ENCODE peak calls at places on chromosomes 12 and 14, in eight cellular contexts. P, H, S, Q, R, J, Z and C are unnamed samples.

GRCh38 chr14:102819790-102820330 is 42.6 kb downstream of the TRAF3 start:
- DNase-seq in P (peak; percentile 21), H (peak; percentile 19), S (no peak), Q (no peak), R (no peak), J (no peak), Z (no peak), C (no peak)

GRCh38 chr12:125332900-125333299 is 267.7 kb downstream of the AACS start:
- DNase-seq in P (no peak), H (no peak), S (no peak), Q (no peak), R (no peak), J (no peak), Z (no peak), C (no peak)

GRCh38 chr12:63844391-63845341 is at the start of gene SRGAP1:
- DNase-seq in P (peak; percentile 74), H (peak; percentile 91), S (peak; percentile 62), Q (no peak), R (peak; percentile 75), J (no peak), Z (peak; percentile 88), C (peak; percentile 80)

GRCh38 chr12:58190624-58191023 is 249.3 kb downstream of the ATP23 start:
- DNase-seq in P (no peak), H (no peak), S (no peak), Q (no peak), R (no peak), J (no peak), Z (no peak), C (no peak)

GRCh38 chr12:27595231-27595642 is 71.2 kb downstream of the PPFIBP1 start:
- DNase-seq in P (peak; percentile 88), H (peak; percentile 94), S (peak; percentile 10), Q (peak; percentile 61), R (no peak), J (peak; percentile 44), Z (peak; percentile 70), C (peak; percentile 91)

GRCh38 chr12:4579305-4580097 is 17.5 kb downstream of the DYRK4 start:
- DNase-seq in P (peak; percentile 30), H (peak; percentile 23), S (peak; percentile 25), Q (no peak), R (no peak), J (no peak), Z (no peak), C (no peak)

GRCh38 chr12:712172-712863 is 40.1 kb upstream of the WNK1 start:
- DNase-seq in P (no peak), H (no peak), S (no peak), Q (no peak), R (no peak), J (no peak), Z (no peak), C (peak; percentile 57)

GRCh38 chr14:90604356-90604755 is 207.5 kb downstream of the CALM1 start:
- DNase-seq in P (no peak), H (no peak), S (no peak), Q (no peak), R (no peak), J (no peak), Z (no peak), C (no peak)

GRCh38 chr12:132356686-132357622 is 27.6 kb upstream of the GALNT9 start:
- DNase-seq in P (peak; percentile 69), H (peak; percentile 90), S (peak; percentile 47), Q (no peak), R (no peak), J (peak; percentile 47), Z (no peak), C (peak; percentile 48)

GRCh38 chr12:15591811-15592210 is 197.4 kb downstream of the EPS8 start:
- DNase-seq in P (no peak), H (no peak), S (no peak), Q (no peak), R (no peak), J (no peak), Z (no peak), C (no peak)

GRCh38 chr14:55136868-55137785 is 8.1 kb downstream of the LGALS3 start:
- DNase-seq in P (peak; percentile 90), H (peak; percentile 95), S (peak; percentile 41), Q (peak; percentile 71), R (peak; percentile 73), J (no peak), Z (peak; percentile 87), C (peak; percentile 90)

GRCh38 chr12:121536058-121536928 is 44.5 kb downstream of the KDM2B start:
- DNase-seq in P (peak; percentile 76), H (peak; percentile 85), S (peak; percentile 85), Q (peak; percentile 46), R (no peak), J (peak; percentile 88), Z (peak; percentile 93), C (peak; percentile 81)

GRCh38 chr14:79451601-79452000 is 759.7 kb downstream of the DIO2 start:
- DNase-seq in P (no peak), H (no peak), S (no peak), Q (no peak), R (no peak), J (no peak), Z (no peak), C (no peak)

GRCh38 chr12:130770413-130771028 is 54.4 kb upstream of the RIMBP2 start:
- DNase-seq in P (no peak), H (no peak), S (no peak), Q (no peak), R (no peak), J (no peak), Z (no peak), C (no peak)

DNA sequence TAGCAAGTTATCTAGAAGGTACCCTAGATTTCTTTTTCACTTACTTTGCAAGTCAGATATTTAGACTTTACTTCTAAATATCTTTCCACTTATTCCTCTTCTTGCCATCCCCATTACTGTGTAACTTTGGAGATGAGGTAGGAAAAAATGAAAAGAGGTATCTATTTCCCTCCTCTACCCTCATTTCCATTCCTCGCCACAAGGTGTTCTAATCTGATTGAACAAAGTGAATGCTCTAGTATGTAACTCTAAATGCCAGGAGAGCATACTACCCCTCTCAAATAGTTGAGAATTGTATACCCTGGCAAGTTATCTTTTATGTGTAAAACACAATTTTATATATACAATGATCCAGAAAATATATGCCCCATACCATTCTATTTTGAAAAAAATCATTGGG is 1.7 kb upstream of the LDHB start:
- DNase-seq in P (no peak), H (no peak), S (no peak), Q (no peak), R (no peak), J (no peak), Z (no peak), C (no peak)
- TF ChIP-seq CTCF in P (peak; percentile 8), H (no peak), S (no peak), Q (peak; percentile 16), R (no peak), J (no peak), Z (no peak), C (no peak)

DNA sequence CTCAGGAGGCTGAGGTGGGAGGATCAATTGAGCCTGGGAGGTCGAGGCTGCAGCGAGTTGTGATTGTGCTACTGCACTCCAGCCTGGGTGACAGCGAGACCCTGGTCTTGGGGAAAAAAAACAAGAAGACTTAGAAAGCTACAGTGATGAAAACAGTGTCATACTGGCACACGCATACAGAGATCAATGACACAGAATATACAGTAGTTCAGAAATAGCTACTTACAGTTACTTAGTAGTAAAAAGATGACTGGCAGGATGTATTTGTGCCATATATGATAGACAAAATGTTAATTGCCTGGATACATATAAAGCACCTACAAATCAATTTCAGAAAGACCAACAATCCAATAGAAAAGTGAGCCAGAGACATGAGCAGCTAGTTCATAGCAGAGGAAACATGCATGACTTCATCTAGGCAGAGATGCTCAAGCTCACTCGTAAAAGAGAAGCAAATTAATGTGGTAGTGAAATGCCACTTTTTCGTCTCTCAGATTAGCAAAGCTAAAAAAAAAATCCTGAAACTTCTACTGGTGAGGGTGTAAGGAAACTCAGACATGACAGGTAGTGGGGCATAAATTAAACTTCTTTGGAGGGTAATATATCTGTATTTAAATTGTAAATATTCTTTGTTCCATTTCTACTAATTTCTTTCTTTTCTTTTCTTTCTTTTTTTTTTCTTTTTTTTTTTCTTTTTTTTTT is 2.5 kb upstream of the ALDH2 start:
- DNase-seq in P (no peak), H (no peak), S (no peak), Q (no peak), R (no peak), J (no peak), Z (no peak), C (no peak)
- H3K4me3 ChIP-seq in P (no peak overlapping the region), H (no peak overlapping the region), S (no peak overlapping the region), Q (no peak overlapping the region), R (no peak overlapping the region), J (no peak overlapping the region), Z (no peak overlapping the region), C (no peak overlapping the region)

GRCh38 chr12:56333197-56333678 is 562 bp downstream of the PAN2 start:
- DNase-seq in P (no peak), H (no peak), S (no peak), Q (no peak), R (no peak), J (no peak), Z (no peak), C (no peak)

GRCh38 chr12:56334490-56334793 is 642 bp upstream of the PAN2 start:
- DNase-seq in P (no peak), H (no peak), S (no peak), Q (no peak), R (no peak), J (no peak), Z (no peak), C (no peak)

GRCh38 chr12:56336361-56337167 is 2.1 kb upstream of the IL23A start:
- DNase-seq in P (no peak), H (no peak), S (peak; percentile 17), Q (no peak), R (no peak), J (no peak), Z (no peak), C (no peak)

GRCh38 chr12:56332512-56333196 is 1.1 kb downstream of the PAN2 start:
- DNase-seq in P (no peak), H (no peak), S (no peak), Q (no peak), R (no peak), J (no peak), Z (no peak), C (no peak)

GRCh38 chr12:56333679-56334489 is at the start of gene PAN2:
- DNase-seq in P (peak; percentile 98), H (peak; percentile 98), S (peak; percentile 96), Q (peak; percentile 90), R (peak; percentile 95), J (peak; percentile 93), Z (peak; percentile 97), C (peak; percentile 99)
- TF ChIP-seq CTCF in P (peak; percentile 67), H (peak; percentile 63), S (peak; percentile 53), Q (peak; percentile 84), R (peak; percentile 28), J (peak; percentile 14), Z (peak; percentile 46), C (peak; percentile 74)

DNA sequence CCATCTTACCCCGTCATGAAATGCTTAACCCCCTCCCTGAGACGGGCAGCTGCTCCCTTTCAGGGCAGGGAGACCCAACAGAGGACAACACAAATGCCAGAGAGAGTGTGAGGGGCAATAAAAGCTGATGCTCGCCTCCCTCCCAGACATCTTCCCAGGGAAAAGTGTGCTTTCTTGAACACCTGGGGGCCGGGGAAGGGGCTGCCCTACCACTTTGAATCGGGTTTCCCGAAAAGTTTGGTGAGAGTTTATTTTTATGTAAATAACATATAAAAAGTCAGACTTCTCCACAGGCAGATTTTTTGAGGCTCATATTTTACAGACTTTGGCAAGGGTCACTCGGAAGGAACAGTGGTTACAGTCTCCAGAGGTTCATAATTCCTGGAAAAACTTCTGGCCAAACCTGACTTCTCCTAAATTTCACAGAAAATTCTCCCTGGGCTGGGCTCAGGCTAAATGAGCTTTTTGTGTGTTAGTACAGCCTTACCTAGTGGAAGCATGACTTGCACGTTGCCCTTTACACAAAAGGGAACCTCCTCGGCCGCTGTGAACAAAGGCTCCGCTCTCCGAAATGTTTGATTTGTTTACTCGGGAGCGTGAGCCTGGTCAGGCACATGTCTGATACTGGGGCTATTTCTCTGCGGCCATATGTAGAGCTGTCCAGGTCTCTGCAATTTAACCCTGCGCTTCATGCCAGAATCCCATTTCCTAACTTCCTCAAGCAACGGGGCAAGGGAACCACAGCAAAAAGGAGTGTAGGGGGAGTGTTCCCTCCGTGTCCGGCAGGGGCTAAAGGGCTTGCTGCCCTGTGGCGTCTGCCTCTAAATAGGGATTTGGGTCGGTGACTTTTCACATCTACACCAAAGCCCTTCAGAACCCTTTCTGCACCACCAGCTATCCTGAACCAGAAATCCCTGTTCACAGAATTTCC is 3.4 kb downstream of the RTL1 start:
- DNase-seq in P (no peak), H (no peak), S (no peak), Q (no peak), R (peak; percentile 36), J (no peak), Z (peak; percentile 42), C (no peak)
- H3K4me3 ChIP-seq in P (no peak overlapping the region), H (no peak overlapping the region), S (no peak overlapping the region), Q (no peak overlapping the region), R (peak overlapping the region; percentile 1), J (no peak overlapping the region), Z (no peak overlapping the region), C (no peak overlapping the region)